ENCODE peak calls at places on chromosomes 1 and 21, in five cellular contexts. R is NB4, B is GM12891, J is lower leg skin, C is HCT116. M is an unnamed sample.

GRCh38 chr1:203675596-203676347 is 49.1 kb downstream of the ATP2B4 start:
- DNase-seq in R (peak; percentile 64), J (no peak), C (no peak), B (no peak), M (no peak)

GRCh38 chr1:201329286-201329685 is 46.0 kb downstream of the PKP1 start:
- DNase-seq in B (no peak), C (no peak), R (no peak), J (no peak), M (no peak)

GRCh38 chr1:228735871-228736586 is 750 bp downstream of the RHOU start:
- DNase-seq in C (peak; percentile 18), J (peak; percentile 90), B (peak; percentile 14), R (peak; percentile 56), M (no peak)

GRCh38 chr1:77424236-77424635 is 142.4 kb downstream of the AK5 start:
- DNase-seq in C (no peak), R (no peak), J (no peak), B (no peak), M (no peak)

GRCh38 chr1:26541816-26542711 is 12.5 kb downstream of the RPS6KA1 start:
- DNase-seq in C (no peak), R (peak; percentile 99), B (peak; percentile 78), J (peak; percentile 93), M (no peak)

GRCh38 chr1:70085451-70085850 is 119.9 kb downstream of the LRRC40 start:
- DNase-seq in C (no peak), R (no peak), J (no peak), B (no peak), M (no peak)

GRCh38 chr1:231866392-231867331 is 240.1 kb downstream of the DISC1 start:
- DNase-seq in C (peak; percentile 23), B (peak; percentile 21), R (peak; percentile 68), J (peak; percentile 93), M (no peak)

GRCh38 chr1:233081686-233082085 is 131.3 kb downstream of the NTPCR start:
- DNase-seq in B (no peak), C (no peak), J (no peak), R (peak; percentile 44), M (no peak)

GRCh38 chr1:172051898-172052297 is 210.6 kb downstream of the DNM3 start:
- DNase-seq in C (no peak), J (no peak), R (no peak), B (no peak), M (no peak)

GRCh38 chr1:15304708-15305326 is 57.8 kb downstream of the FHAD1 start:
- DNase-seq in J (peak; percentile 91), R (peak; percentile 69), C (peak; percentile 26), B (peak; percentile 41), M (no peak)

GRCh38 chr1:176696109-176696508 is 233.1 kb downstream of the PAPPA2 start:
- DNase-seq in B (no peak), J (no peak), C (no peak), R (no peak), M (no peak)

GRCh38 chr1:157700305-157700704 is 264 bp downstream of the FCRL3 start:
- DNase-seq in C (no peak), J (no peak), B (no peak), R (no peak), M (no peak)

GRCh38 chr1:76254165-76255043 is 179.9 kb downstream of the ST6GALNAC3 start:
- DNase-seq in C (peak; percentile 64), B (no peak), R (no peak), J (no peak), M (no peak)

GRCh38 chr1:58047265-58047858 is 499.2 kb downstream of the OMA1 start:
- DNase-seq in J (no peak), C (no peak), R (peak; percentile 34), B (peak; percentile 32), M (peak; percentile 17)

GRCh38 chr1:36161656-36162531 is 5.9 kb downstream of the MAP7D1 start:
- DNase-seq in R (peak; percentile 80), B (no peak), J (no peak), C (no peak), M (no peak)

GRCh38 chr1:22365331-22366295 is 86.0 kb upstream of the ZBTB40 start:
- DNase-seq in C (no peak), R (no peak), J (no peak), B (no peak), M (no peak)

GRCh38 chr1:230091473-230092231 is 24.6 kb downstream of the GALNT2 start:
- DNase-seq in B (no peak), C (no peak), R (no peak), J (no peak), M (no peak)

GRCh38 chr1:18957136-18957521 is 653 bp upstream of the IFFO2 start:
- DNase-seq in R (no peak), J (peak; percentile 93), B (no peak), C (no peak), M (no peak)

GRCh38 chr21:41753001-41753725 is 13.7 kb downstream of the RIPK4 start:
- DNase-seq in J (no peak), R (no peak), C (no peak), B (no peak), M (no peak)

GRCh38 chr1:85417017-85417416 is 47.9 kb downstream of the DDAH1 start:
- DNase-seq in B (no peak), J (no peak), C (no peak), R (no peak), M (no peak)

GRCh38 chr1:10867138-10867721 is 70.8 kb upstream of the CASZ1 start:
- DNase-seq in R (peak; percentile 64), B (peak; percentile 79), C (no peak), J (no peak), M (peak; percentile 58)

GRCh38 chr1:156444407-156445001 is 56.1 kb downstream of the MEF2D start:
- DNase-seq in R (peak; percentile 67), C (peak; percentile 48), B (no peak), J (no peak), M (no peak)

GRCh38 chr1:230191079-230191478 is 124.0 kb downstream of the GALNT2 start:
- DNase-seq in J (peak; percentile 87), R (no peak), B (no peak), C (no peak), M (no peak)

GRCh38 chr1:20885121-20885520 is 98.0 kb upstream of the HP1BP3 start:
- DNase-seq in B (no peak), C (no peak), R (no peak), J (no peak), M (no peak)

GRCh38 chr1:10848109-10848684 is 51.8 kb upstream of the CASZ1 start:
- DNase-seq in J (no peak), R (no peak), B (no peak), C (no peak), M (no peak)

GRCh38 chr21:42980959-42981523 is 6.7 kb downstream of the PKNOX1 start:
- DNase-seq in J (no peak), C (no peak), R (peak; percentile 49), B (no peak), M (no peak)

GRCh38 chr1:199113265-199113869 is 474.5 kb downstream of the PTPRC start:
- DNase-seq in J (no peak), R (peak; percentile 91), B (no peak), C (peak; percentile 48), M (no peak)

GRCh38 chr1:177023710-177024109 is 140.8 kb downstream of the ASTN1 start:
- DNase-seq in B (no peak), C (no peak), J (no peak), R (no peak), M (no peak)

GRCh38 chr1:108830119-108831008 is 26.5 kb downstream of the AKNAD1 start:
- DNase-seq in R (peak; percentile 88), J (peak; percentile 93), C (peak; percentile 53), B (no peak), M (peak; percentile 80)

GRCh38 chr1:205313681-205314308 is 7.8 kb downstream of the NUAK2 start:
- DNase-seq in R (peak; percentile 85), C (no peak), J (no peak), B (no peak), M (no peak)

GRCh38 chr1:234980657-234981396 is 147.8 kb downstream of the TOMM20 start:
- DNase-seq in B (no peak), R (peak; percentile 99), J (peak; percentile 96), C (peak; percentile 79), M (no peak)

GRCh38 chr1:66764994-66765578 is 12.8 kb downstream of the DYNLT5 start:
- DNase-seq in J (no peak), C (peak; percentile 31), R (peak; percentile 60), B (no peak), M (no peak)

GRCh38 chr1:169833179-169833901 is 38.6 kb upstream of the METTL18 start:
- DNase-seq in R (no peak), J (no peak), C (no peak), B (no peak), M (no peak)

GRCh38 chr1:241817331-241817792 is 30.6 kb upstream of the EXO1 start:
- DNase-seq in J (no peak), R (no peak), B (no peak), C (no peak), M (no peak)

GRCh38 chr1:94100785-94101612 is 19.9 kb downstream of the ABCA4 start:
- DNase-seq in J (no peak), C (no peak), R (no peak), B (no peak), M (no peak)

GRCh38 chr1:203768158-203768725 is 3.3 kb downstream of the LAX1 start:
- DNase-seq in B (no peak), R (no peak), J (no peak), C (no peak), M (no peak)

GRCh38 chr21:32353002-32353711 is 39.7 kb downstream of the URB1 start:
- DNase-seq in B (no peak), R (no peak), J (peak; percentile 72), C (no peak), M (no peak)

GRCh38 chr1:150764617-150765090 is 924 bp downstream of the CTSS start:
- DNase-seq in B (no peak), C (no peak), R (peak; percentile 38), J (no peak), M (no peak)
- TF ChIP-seq POLR2A in B (no peak), C (no peak), R (no peak), J (no peak), M (no peak)

GRCh38 chr1:226870323-226871046 is at the start of gene PSEN2:
- DNase-seq in R (peak; percentile 65), C (peak; percentile 26), B (peak; percentile 78), J (peak; percentile 93), M (peak; percentile 75)
- TF ChIP-seq POLR2A in R (no peak), C (no peak), B (no peak), J (no peak), M (peak; percentile 46)

GRCh38 chr21:25938673-25939395 is 204.1 kb downstream of the GABPA start:
- DNase-seq in C (no peak), B (no peak), J (no peak), R (no peak), M (no peak)

GRCh38 chr21:25944672-25945213 is 210.0 kb downstream of the GABPA start:
- DNase-seq in J (no peak), C (no peak), B (no peak), R (no peak), M (no peak)

GRCh38 chr21:25942145-25942544 is 207.4 kb downstream of the GABPA start:
- DNase-seq in B (no peak), R (no peak), C (no peak), J (no peak), M (no peak)

GRCh38 chr21:25939396-25939761 is 204.6 kb downstream of the GABPA start:
- DNase-seq in B (no peak), C (no peak), R (no peak), J (no peak), M (no peak)

GRCh38 chr21:25944082-25944481 is 209.3 kb downstream of the GABPA start:
- DNase-seq in J (no peak), R (no peak), C (no peak), B (no peak), M (no peak)
- TF ChIP-seq POLR2A in J (no peak), R (no peak), C (no peak), B (no peak), M (no peak)

GRCh38 chr1:145993618-145994390 is 2.6 kb downstream of the TXNIP start:
- DNase-seq in B (no peak), R (no peak), C (no peak), J (no peak), M (no peak)
- TF ChIP-seq POLR2A in B (no peak), R (no peak), C (no peak), J (no peak), M (no peak)

M was measured in H54.